ENCODE peak calls at places on chromosomes 7 and 10, in ten cellular contexts. O is neuronal stem cell, W is fibroblast of lung, F is astrocyte, Y is IMR-90, S is PC-3, L is mammary epithelial cell, M is DND-41, T is neural progenitor cell, C is GM23248. B is an unnamed sample.

GRCh38 chr7:140179339-140179738 is 2.6 kb upstream of the KDM7A start:
- DNase-seq in O (no peak), C (no peak), M (no peak), T (no peak), L (no peak), F (no peak), Y (no peak), W (no peak), S (no peak), B (no peak)

GRCh38 chr10:107732045-107732444 is 567.5 kb upstream of the SORCS1 start:
- DNase-seq in Y (no peak), W (no peak), C (no peak), M (no peak), L (no peak), T (no peak), F (no peak), O (no peak), S (no peak), B (no peak)

GRCh38 chr7:55818686-55819085 is 43.9 kb downstream of the SEPTIN14 start:
- DNase-seq in Y (no peak), F (no peak), W (no peak), L (no peak), T (no peak), O (no peak), S (peak), M (no peak), C (no peak), B (no peak)

GRCh38 chr7:7157177-7157886 is 25.0 kb upstream of the C1GALT1 start:
- DNase-seq in T (no peak), O (no peak), W (peak), S (peak), M (peak), L (peak), F (peak), Y (peak), C (peak), B (peak)

GRCh38 chr7:16271990-16272665 is 149.2 kb downstream of the CRPPA start:
- DNase-seq in S (peak), W (peak), O (peak), L (peak), Y (peak), C (peak), F (peak), T (no peak), M (no peak), B (no peak)

GRCh38 chr7:155950898-155951553 is 138.8 kb upstream of the SHH start:
- DNase-seq in W (no peak), T (no peak), S (no peak), O (no peak), L (no peak), Y (no peak), C (no peak), M (no peak), F (no peak), B (no peak)

GRCh38 chr10:34918060-34918840 is 103.2 kb upstream of the PARD3 start:
- DNase-seq in Y (no peak), S (no peak), C (no peak), T (no peak), M (no peak), O (no peak), W (no peak), F (no peak), L (no peak), B (no peak)

GRCh38 chr7:45691155-45691656 is 117.0 kb downstream of the ADCY1 start:
- DNase-seq in O (no peak), L (no peak), C (no peak), S (no peak), F (no peak), M (no peak), T (no peak), W (no peak), Y (no peak), B (no peak)

GRCh38 chr7:26704786-26705185 is 159.6 kb downstream of the SKAP2 start:
- DNase-seq in C (peak), Y (peak), O (no peak), W (peak), M (no peak), L (no peak), S (no peak), F (peak), T (no peak), B (no peak)

GRCh38 chr7:116367171-116367813 is 132.2 kb upstream of the CAV2 start:
- DNase-seq in C (no peak), O (no peak), F (no peak), M (no peak), Y (no peak), W (no peak), T (peak), L (no peak), S (peak), B (no peak)

GRCh38 chr10:79066460-79067240 is 2.1 kb upstream of the ZMIZ1 start:
- DNase-seq in M (peak), S (peak), L (peak), W (no peak), F (no peak), C (peak), Y (peak), O (no peak), T (peak), B (no peak)

GRCh38 chr7:80876894-80877414 is 41.9 kb downstream of the SEMA3C start:
- DNase-seq in T (no peak), S (peak), L (peak), F (peak), Y (peak), W (peak), C (peak), O (no peak), M (no peak), B (no peak)

GRCh38 chr7:13240349-13240748 is 552.9 kb downstream of the ARL4A start:
- DNase-seq in W (peak), M (no peak), T (no peak), C (peak), Y (peak), L (peak), S (peak), F (peak), O (no peak), B (no peak)

GRCh38 chr10:32048282-32048681 is 7.9 kb downstream of the KIF5B start:
- DNase-seq in S (no peak), T (no peak), Y (no peak), W (no peak), O (no peak), L (no peak), C (no peak), M (no peak), F (no peak), B (no peak)

GRCh38 chr10:71644307-71645180 is 75.0 kb downstream of the C10orf105 start:
- DNase-seq in T (no peak), F (no peak), C (no peak), W (no peak), O (no peak), L (no peak), S (no peak), M (no peak), Y (no peak), B (no peak)

GRCh38 chr7:133053321-133053891 is 28.5 kb downstream of the CHCHD3 start:
- DNase-seq in O (no peak), C (peak), W (peak), F (peak), S (peak), T (no peak), M (no peak), Y (peak), L (peak), B (no peak)

GRCh38 chr7:27704407-27705199 is 35.4 kb upstream of the TAX1BP1 start:
- DNase-seq in Y (no peak), M (no peak), S (no peak), W (no peak), F (no peak), L (no peak), C (no peak), O (no peak), T (no peak), B (no peak)

GRCh38 chr10:11170993-11171416 is 153.3 kb downstream of the CELF2 start:
- DNase-seq in T (no peak), O (no peak), Y (no peak), W (no peak), S (no peak), L (no peak), M (no peak), C (no peak), F (no peak), B (no peak)

GRCh38 chr7:6648066-6648814 is 11.1 kb downstream of the ZNF316 start:
- DNase-seq in O (no peak), L (no peak), C (no peak), W (no peak), F (no peak), T (no peak), M (no peak), Y (no peak), S (no peak), B (no peak)

GRCh38 chr10:85557077-85557476 is 809.5 kb downstream of the GRID1 start:
- DNase-seq in C (no peak), W (no peak), M (no peak), S (no peak), T (no peak), L (peak), F (no peak), O (no peak), Y (no peak), B (no peak)

GRCh38 chr7:81499262-81500116 is 270.4 kb downstream of the HGF start:
- DNase-seq in Y (peak), F (peak), C (peak), S (peak), O (peak), M (no peak), T (peak), W (peak), L (peak), B (peak)

GRCh38 chr7:43766564-43766963 is 8.1 kb downstream of the BLVRA start:
- DNase-seq in T (peak), M (no peak), F (no peak), C (no peak), S (no peak), W (no peak), L (no peak), O (no peak), Y (no peak), B (no peak)

GRCh38 chr7:158959021-158959717 is 102.8 kb downstream of the DYNC2I1 start:
- DNase-seq in C (no peak), S (no peak), Y (no peak), F (no peak), M (no peak), W (no peak), T (no peak), L (no peak), O (no peak), B (no peak)

GRCh38 chr10:98328163-98328562 is 60.2 kb upstream of the LOXL4 start:
- DNase-seq in C (no peak), M (no peak), T (no peak), S (no peak), O (no peak), F (no peak), L (no peak), W (no peak), Y (no peak), B (no peak)

GRCh38 chr10:74836855-74837254 is 10.5 kb downstream of the KAT6B start:
- DNase-seq in T (no peak), S (no peak), O (no peak), Y (no peak), C (no peak), L (no peak), W (no peak), F (no peak), M (no peak), B (no peak)

GRCh38 chr10:89171263-89171872 is 35.7 kb downstream of the CH25H start:
- DNase-seq in T (no peak), L (peak), S (no peak), O (no peak), W (peak), M (no peak), Y (peak), F (no peak), C (peak), B (no peak)

GRCh38 chr10:89165923-89166322 is 41.2 kb downstream of the CH25H start:
- DNase-seq in M (no peak), O (no peak), Y (peak), T (no peak), F (peak), C (peak), L (peak), W (peak), S (peak), B (no peak)

GRCh38 chr10:89164080-89164479 is 43.0 kb downstream of the CH25H start:
- DNase-seq in S (no peak), C (no peak), L (no peak), F (no peak), T (no peak), M (no peak), Y (no peak), W (no peak), O (no peak), B (no peak)

GRCh38 chr10:89164920-89165319 is 42.2 kb downstream of the CH25H start:
- DNase-seq in M (no peak), L (no peak), C (no peak), F (no peak), Y (no peak), W (no peak), O (no peak), T (no peak), S (no peak), B (no peak)

GRCh38 chr10:89167915-89168314 is 39.2 kb downstream of the CH25H start:
- DNase-seq in W (no peak), L (no peak), Y (no peak), O (no peak), M (no peak), T (no peak), S (no peak), C (peak), F (no peak), B (no peak)
- H3K9ac ChIP-seq in W (no peak), L (no peak), Y (no peak), O (no peak), M (no peak), T (no peak), S (no peak), C (no peak), F (no peak), B (no peak)

GRCh38 chr7:32659853-32660252 is 164.6 kb downstream of the AVL9 start:
- DNase-seq in Y (no peak), C (no peak), S (no peak), M (no peak), W (no peak), F (no peak), L (no peak), T (no peak), O (no peak), B (no peak)

GRCh38 chr7:32661501-32661900 is 166.2 kb downstream of the AVL9 start:
- DNase-seq in W (no peak), M (no peak), S (no peak), L (no peak), O (no peak), C (no peak), T (no peak), F (no peak), Y (no peak), B (no peak)

GRCh38 chr7:32660936-32661335 is 165.6 kb downstream of the AVL9 start:
- DNase-seq in Y (no peak), T (no peak), C (no peak), O (no peak), S (no peak), F (no peak), M (no peak), L (no peak), W (no peak), B (no peak)

GRCh38 chr7:32661929-32662328 is 166.6 kb downstream of the AVL9 start:
- DNase-seq in C (no peak), L (no peak), S (no peak), Y (no peak), W (no peak), O (no peak), T (no peak), M (no peak), F (no peak), B (no peak)

DNA sequence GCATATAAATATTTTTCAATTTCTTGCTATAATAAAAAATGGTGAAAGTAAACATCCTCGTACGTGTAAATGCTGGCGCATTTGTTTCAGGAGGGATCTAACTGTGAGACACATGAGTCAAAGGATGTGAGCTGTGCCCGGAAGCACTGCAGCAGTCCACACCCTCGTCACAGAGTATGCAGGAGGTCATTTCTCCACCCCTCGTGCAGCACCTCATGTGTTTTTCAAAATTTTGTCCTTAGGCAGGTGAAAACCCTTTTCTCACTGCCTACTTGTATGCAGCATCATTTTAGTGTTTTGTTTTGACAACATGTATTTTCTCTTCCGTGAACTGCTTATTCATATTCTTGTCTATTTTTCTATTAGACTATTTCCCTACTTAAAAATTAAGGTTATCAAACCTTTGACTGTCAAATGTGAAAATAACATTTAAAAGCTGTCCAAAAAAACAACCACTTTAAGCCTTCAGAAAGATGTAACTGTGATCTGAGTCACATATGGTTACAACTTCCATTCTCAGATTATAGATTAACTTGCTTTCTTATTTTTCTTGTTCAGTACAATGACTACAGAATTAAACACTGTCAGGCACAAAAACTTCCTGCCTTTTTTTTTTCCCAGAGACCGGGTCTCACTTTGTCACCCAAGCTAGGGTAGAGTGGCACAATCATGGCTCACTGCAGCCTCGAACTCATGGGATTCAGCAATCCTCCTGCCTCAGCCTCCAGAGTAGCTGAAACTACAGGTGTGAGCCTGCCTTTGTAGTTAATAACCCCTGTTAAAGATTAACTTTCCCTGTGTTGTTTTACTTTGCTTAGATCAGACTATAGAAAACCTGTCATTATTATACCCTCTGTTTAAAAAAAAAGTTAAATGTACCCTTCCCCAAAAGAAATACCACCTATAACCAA is 163.0 kb downstream of the AVL9 start:
- DNase-seq in Y (peak), O (no peak), M (no peak), S (peak), T (no peak), W (peak), L (no peak), C (no peak), F (peak), B (no peak)
- H2AFZ ChIP-seq in Y (peak), O (no peak), M (no peak), S (peak), T (no peak), W (no peak), L (no peak), C (no peak), F (peak), B (no peak)

GRCh38 chr7:48089415-48089975 is 430 bp downstream of the UPP1 start:
- DNase-seq in L (no peak), T (no peak), C (peak), F (no peak), S (peak), Y (no peak), O (no peak), M (no peak), W (peak), B (no peak)
- H3K9ac ChIP-seq in L (peak), T (no peak), C (peak), F (peak), S (peak), Y (peak), O (peak), M (no peak), W (peak), B (peak)

GRCh38 chr10:121823993-121824463 is 103.8 kb downstream of the ATE1 start:
- DNase-seq in Y (peak), M (no peak), W (peak), S (peak), O (peak), T (peak), L (peak), C (peak), F (peak), B (peak)
- H2AFZ ChIP-seq in Y (no peak), M (no peak), W (peak), S (no peak), O (no peak), T (no peak), L (no peak), C (no peak), F (no peak), B (peak)

DNA sequence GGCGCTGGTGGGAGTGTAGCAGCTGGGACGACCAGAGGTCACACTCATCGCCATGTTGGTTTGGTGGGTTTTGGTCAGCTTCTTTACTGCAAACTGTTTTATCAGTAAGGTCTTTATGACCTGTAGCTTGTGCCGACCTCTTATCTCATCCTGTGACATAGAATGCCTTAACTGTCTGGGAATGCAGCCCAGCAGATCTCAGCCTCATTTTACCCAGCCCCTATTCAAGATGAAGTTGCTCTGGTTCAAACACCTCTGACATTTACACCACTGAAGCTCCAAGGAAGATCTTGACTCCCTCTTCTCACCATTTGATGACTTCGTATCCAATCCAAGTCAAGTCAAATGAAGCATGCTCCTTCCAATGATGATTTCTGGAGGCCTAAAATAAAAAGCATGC is 2.3 kb upstream of the PSMG3 start:
- DNase-seq in L (no peak), S (no peak), Y (no peak), O (no peak), W (no peak), C (no peak), F (no peak), T (no peak), M (no peak), B (no peak)
- H3K9ac ChIP-seq in L (no peak), S (no peak), Y (no peak), O (no peak), W (no peak), C (no peak), F (no peak), T (no peak), M (no peak), B (no peak)